ENCODE peak calls at places on chromosome 22, in six cellular contexts. D is colonic mucosa; N is fibroblast of lung; O is CD8-positive, alpha-beta T cell; T is psoas muscle; X is upper lobe of right lung. R is an unnamed sample.

GRCh38 chr22:25567305-25567704 is 2.8 kb downstream of the GRK3 start:
- DNase-seq in D (no peak), N (no peak), O (no peak), T (no peak), X (no peak), R (no peak)

GRCh38 chr22:37186228-37186996 is 1.6 kb downstream of the C1QTNF6 start:
- DNase-seq in D (no peak), N (peak; percentile 84), O (no peak), T (peak; percentile 7), X (peak; percentile 42), R (no peak)

GRCh38 chr22:38346506-38346905 is 29.3 kb upstream of the CSNK1E start:
- DNase-seq in D (no peak), N (no peak), O (no peak), T (no peak), X (peak; percentile 32), R (no peak)

GRCh38 chr22:43378011-43378704 is 33.7 kb upstream of the MPPED1 start:
- DNase-seq in D (peak; percentile 34), N (peak; percentile 54), O (no peak), T (no peak), X (no peak), R (peak; percentile 79)

GRCh38 chr22:22201925-22202343 is 42.7 kb upstream of the VPREB1 start:
- DNase-seq in D (no peak), N (no peak), O (no peak), T (no peak), X (no peak), R (no peak)

GRCh38 chr22:35480143-35480542 is 60.5 kb upstream of the RASD2 start:
- DNase-seq in D (peak; percentile 65), N (peak; percentile 77), O (no peak), T (peak; percentile 48), X (no peak), R (peak; percentile 35)

GRCh38 chr22:29635734-29636357 is 32.4 kb downstream of the NF2 start:
- DNase-seq in D (no peak), N (peak; percentile 69), O (no peak), T (no peak), X (no peak), R (no peak)

GRCh38 chr22:35604671-35605457 is 12.3 kb downstream of the MB start:
- DNase-seq in D (no peak), N (peak; percentile 74), O (no peak), T (no peak), X (no peak), R (peak; percentile 50)

GRCh38 chr22:32748509-32748908 is 53.0 kb upstream of the TIMP3 start:
- DNase-seq in D (no peak), N (no peak), O (no peak), T (no peak), X (no peak), R (no peak)

GRCh38 chr22:28710112-28710888 is 30.7 kb upstream of the TTC28 start:
- DNase-seq in D (no peak), N (peak; percentile 87), O (no peak), T (no peak), X (no peak), R (no peak)

GRCh38 chr22:21633481-21633880 is 921 bp downstream of the CCDC116 start:
- DNase-seq in D (no peak), N (no peak), O (no peak), T (no peak), X (no peak), R (no peak)

GRCh38 chr22:32308934-32309333 is 48.7 kb upstream of the RFPL3 start:
- DNase-seq in D (no peak), N (no peak), O (no peak), T (no peak), X (no peak), R (no peak)

GRCh38 chr22:49381595-49382450 is 445.9 kb downstream of the BRD1 start:
- DNase-seq in D (no peak), N (no peak), O (no peak), T (no peak), X (peak; percentile 46), R (no peak)

GRCh38 chr22:23395476-23396361 is 184.4 kb downstream of the IGLL1 start:
- DNase-seq in D (no peak), N (no peak), O (no peak), T (no peak), X (peak; percentile 59), R (no peak)
- H3K27ac ChIP-seq in D (no peak overlapping the region), N (no peak overlapping the region), O (no peak overlapping the region), T (no peak overlapping the region), X (no peak overlapping the region), R (no peak overlapping the region)

GRCh38 chr22:46109474-46110003 is 40.8 kb upstream of the PPARA start:
- DNase-seq in D (no peak), N (no peak), O (no peak), T (no peak), X (no peak), R (no peak)
- H3K4me1 ChIP-seq in D (no peaks in the 10 kb centered on the region), N (peaks cover 79% of the 10 kb centered on the region), O (no peaks in the 10 kb centered on the region), T (peaks cover 97% of the 10 kb centered on the region), X (peaks cover 70% of the 10 kb centered on the region), R (peaks cover 96% of the 10 kb centered on the region)

GRCh38 chr22:39405346-39406085 is 5.9 kb downstream of the TAB1 start:
- DNase-seq in D (no peak), N (peak; percentile 85), O (no peak), T (peak; percentile 50), X (no peak), R (no peak)

GRCh38 chr22:39408807-39409206 is 9.2 kb downstream of the TAB1 start:
- DNase-seq in D (no peak), N (no peak), O (no peak), T (no peak), X (no peak), R (no peak)

GRCh38 chr22:39409630-39410029 is 10.1 kb downstream of the TAB1 start:
- DNase-seq in D (no peak), N (no peak), O (no peak), T (no peak), X (no peak), R (no peak)

DNA sequence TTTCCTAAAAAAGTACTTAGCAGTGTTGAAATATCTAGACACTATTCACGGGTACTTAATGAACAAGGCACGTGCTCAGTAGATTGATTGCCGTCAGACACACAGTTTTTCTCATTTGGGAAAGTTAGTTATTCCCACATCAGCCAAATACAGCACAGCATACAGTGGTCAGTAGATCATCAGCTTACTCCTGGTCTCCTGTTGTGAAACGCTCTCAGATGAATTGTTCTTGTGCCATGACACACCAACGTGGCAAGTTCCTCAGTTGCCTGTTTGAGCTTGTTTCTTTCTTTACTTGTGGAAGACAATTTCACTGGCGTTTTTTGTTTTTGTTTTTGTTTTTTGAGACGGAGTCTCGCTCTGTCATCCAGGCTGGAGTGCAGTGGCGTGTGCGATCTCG is 8.6 kb downstream of the TAB1 start:
- DNase-seq in D (no peak), N (no peak), O (no peak), T (peak; percentile 5), X (no peak), R (no peak)
- H3K27ac ChIP-seq in D (no peak overlapping the region), N (no peak overlapping the region), O (no peak overlapping the region), T (no peak overlapping the region), X (no peak overlapping the region), R (no peak overlapping the region)

DNA sequence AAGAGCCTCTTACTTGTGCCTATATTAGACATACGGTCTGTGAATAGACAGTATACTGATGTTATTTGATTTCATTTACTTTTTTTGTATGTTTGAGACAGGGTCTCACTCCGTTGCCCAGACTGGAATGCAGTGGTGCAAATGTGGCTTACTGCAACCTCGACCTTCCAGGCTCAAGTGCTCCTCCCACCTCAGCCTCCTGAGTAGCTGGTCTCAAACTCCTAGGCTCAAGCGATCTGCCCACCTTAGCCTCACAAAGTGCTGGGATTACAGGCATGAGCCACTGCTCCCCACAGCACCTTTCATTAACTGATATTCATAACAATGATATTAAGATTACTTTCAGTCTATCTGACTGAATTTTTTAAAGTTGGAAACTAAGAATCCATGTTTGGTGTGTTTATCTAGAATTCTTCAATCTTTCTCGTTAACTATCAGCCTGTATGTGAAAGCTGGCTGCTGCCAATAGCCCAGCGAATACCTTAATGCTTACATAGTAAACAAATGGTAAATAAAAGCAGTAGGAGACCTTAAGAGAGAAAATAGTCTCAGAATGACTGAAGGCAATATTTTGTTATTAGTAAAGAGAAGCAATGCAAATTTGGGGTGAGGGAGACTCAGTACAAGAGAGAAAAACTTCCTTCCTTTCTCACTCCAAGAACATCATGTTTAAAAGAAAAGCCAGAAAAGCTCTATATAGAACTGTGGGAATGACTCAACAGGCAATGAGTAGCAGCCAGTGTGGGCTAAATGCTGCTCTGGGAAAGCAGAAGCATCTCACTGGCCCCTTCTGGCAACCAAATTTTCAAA is 101.9 kb downstream of the MRTFA start:
- DNase-seq in D (no peak), N (peak; percentile 77), O (no peak), T (no peak), X (no peak), R (no peak)
- H3K4me1 ChIP-seq in D (peaks cover 7% of the 10 kb centered on the region), N (peaks cover 15% of the 10 kb centered on the region), O (peaks cover 41% of the 10 kb centered on the region), T (peaks cover 33% of the 10 kb centered on the region), X (peaks cover 43% of the 10 kb centered on the region), R (peaks cover 37% of the 10 kb centered on the region)

DNA sequence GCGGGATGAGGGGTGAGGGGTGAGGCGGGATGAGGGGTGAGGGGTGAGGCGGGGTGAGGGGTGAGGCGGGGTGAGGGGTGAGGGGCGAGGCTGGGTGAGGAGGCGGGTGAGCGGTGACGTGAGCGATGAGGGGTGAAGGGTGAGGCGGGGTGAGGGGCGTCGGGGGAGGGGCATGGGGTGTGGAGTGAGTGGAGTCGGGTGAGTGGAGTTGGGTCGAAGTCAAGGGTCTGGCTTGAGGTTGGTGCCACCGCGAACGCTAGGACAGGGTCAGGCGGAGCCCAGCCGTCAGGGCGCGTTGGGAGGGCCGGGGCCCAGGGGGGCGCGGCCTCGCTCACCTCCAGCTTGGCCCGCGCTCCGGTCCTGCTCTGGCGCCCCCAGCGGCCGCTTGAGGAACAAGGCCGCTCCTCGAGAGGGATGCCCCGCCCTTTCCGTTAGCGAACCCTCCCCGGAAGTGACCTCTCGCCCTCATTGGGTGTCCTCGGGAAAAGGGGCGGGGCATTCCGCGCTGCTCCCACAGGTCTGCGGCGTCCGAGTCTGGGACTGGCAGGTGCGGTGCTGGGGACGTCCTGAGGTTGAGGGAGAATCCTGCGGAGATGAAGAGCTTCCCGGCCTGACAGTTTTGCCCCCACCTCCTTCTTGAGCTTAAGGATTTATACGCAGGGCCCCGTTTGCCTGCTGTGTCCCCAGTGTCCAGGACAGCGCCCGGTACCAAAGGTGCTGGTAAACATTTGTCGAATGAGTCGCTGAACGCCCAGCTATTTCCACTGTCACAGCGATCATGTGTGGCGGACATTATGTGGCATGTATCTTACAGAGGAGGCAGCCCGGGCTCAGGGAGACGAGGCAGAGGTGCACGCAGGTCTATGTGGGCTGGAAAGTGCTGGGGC is at the start of gene SYCE3:
- DNase-seq in D (peak; percentile 99), N (peak; percentile 72), O (peak; percentile 98), T (peak; percentile 95), X (peak; percentile 99), R (peak; percentile 99)
- H3K27ac ChIP-seq in D (peak within 1 kb of the TSS; percentile 73), N (no peak within 1 kb of the TSS), O (peak within 1 kb of the TSS; percentile 17), T (peak within 1 kb of the TSS; percentile 78), X (peak within 1 kb of the TSS; percentile 65), R (peak within 1 kb of the TSS; percentile 90)